ENCODE peak calls at places on chromosomes 2 and 18, in six cellular contexts. One of them, this sample, is unnamed.

GRCh38 chr2:46763861-46764260 is 151.7 kb downstream of the MCFD2 start:
- DNase-seq in fibroblast of lung: no peak
- DNase-seq in heart right ventricle: no peak
- DNase-seq in cardiac muscle cell: peak; percentile 49
- DNase-seq in astrocyte: no peak
- DNase-seq in naive thymus-derived CD4-positive, alpha-beta T cell: no peak
- DNase-seq in this sample: no peak

GRCh38 chr18:41849632-41850031 is 105.4 kb upstream of the PIK3C3 start:
- DNase-seq in astrocyte: no peak
- DNase-seq in fibroblast of lung: no peak
- DNase-seq in heart right ventricle: no peak
- DNase-seq in naive thymus-derived CD4-positive, alpha-beta T cell: no peak
- DNase-seq in cardiac muscle cell: no peak
- DNase-seq in this sample: no peak

GRCh38 chr2:27320958-27321543 is 1.8 kb downstream of the MPV17 start:
- DNase-seq in naive thymus-derived CD4-positive, alpha-beta T cell: no peak
- DNase-seq in astrocyte: peak; percentile 97
- DNase-seq in fibroblast of lung: peak; percentile 98
- DNase-seq in heart right ventricle: peak; percentile 63
- DNase-seq in cardiac muscle cell: peak; percentile 97
- DNase-seq in this sample: peak; percentile 75

GRCh38 chr2:101486258-101486701 is 11.4 kb upstream of the RFX8 start:
- DNase-seq in naive thymus-derived CD4-positive, alpha-beta T cell: no peak
- DNase-seq in astrocyte: no peak
- DNase-seq in fibroblast of lung: no peak
- DNase-seq in heart right ventricle: no peak
- DNase-seq in cardiac muscle cell: no peak
- DNase-seq in this sample: no peak

GRCh38 chr2:172560721-172561120 is 4.8 kb downstream of the PDK1 start:
- DNase-seq in astrocyte: no peak
- DNase-seq in heart right ventricle: no peak
- DNase-seq in cardiac muscle cell: no peak
- DNase-seq in naive thymus-derived CD4-positive, alpha-beta T cell: no peak
- DNase-seq in fibroblast of lung: no peak
- DNase-seq in this sample: no peak

GRCh38 chr2:108355907-108356734 is 21.6 kb upstream of the SULT1C4 start:
- DNase-seq in astrocyte: no peak
- DNase-seq in cardiac muscle cell: no peak
- DNase-seq in fibroblast of lung: no peak
- DNase-seq in heart right ventricle: no peak
- DNase-seq in naive thymus-derived CD4-positive, alpha-beta T cell: no peak
- DNase-seq in this sample: no peak

GRCh38 chr2:237177052-237177451 is 91.4 kb downstream of the COPS8 start:
- DNase-seq in fibroblast of lung: no peak
- DNase-seq in heart right ventricle: no peak
- DNase-seq in astrocyte: no peak
- DNase-seq in naive thymus-derived CD4-positive, alpha-beta T cell: no peak
- DNase-seq in cardiac muscle cell: no peak
- DNase-seq in this sample: no peak

GRCh38 chr2:129010262-129010661 is 691.6 kb upstream of the HS6ST1 start:
- DNase-seq in heart right ventricle: no peak
- DNase-seq in fibroblast of lung: no peak
- DNase-seq in cardiac muscle cell: no peak
- DNase-seq in naive thymus-derived CD4-positive, alpha-beta T cell: no peak
- DNase-seq in astrocyte: no peak
- DNase-seq in this sample: no peak

GRCh38 chr2:24926602-24927252 is 6.7 kb upstream of the ADCY3 start:
- DNase-seq in heart right ventricle: peak; percentile 63
- DNase-seq in astrocyte: no peak
- DNase-seq in naive thymus-derived CD4-positive, alpha-beta T cell: no peak
- DNase-seq in cardiac muscle cell: peak; percentile 57
- DNase-seq in fibroblast of lung: peak; percentile 21
- DNase-seq in this sample: no peak

GRCh38 chr2:226227341-226227740 is 572.3 kb downstream of the IRS1 start:
- DNase-seq in cardiac muscle cell: no peak
- DNase-seq in fibroblast of lung: no peak
- DNase-seq in naive thymus-derived CD4-positive, alpha-beta T cell: no peak
- DNase-seq in heart right ventricle: no peak
- DNase-seq in astrocyte: no peak
- DNase-seq in this sample: no peak

GRCh38 chr2:203470371-203470770 is 64.7 kb downstream of the RAPH1 start:
- DNase-seq in naive thymus-derived CD4-positive, alpha-beta T cell: no peak
- DNase-seq in heart right ventricle: no peak
- DNase-seq in astrocyte: no peak
- DNase-seq in fibroblast of lung: no peak
- DNase-seq in cardiac muscle cell: no peak
- DNase-seq in this sample: no peak

GRCh38 chr18:65527879-65528633 is 222.8 kb upstream of the CDH7 start:
- DNase-seq in astrocyte: no peak
- DNase-seq in cardiac muscle cell: no peak
- DNase-seq in fibroblast of lung: no peak
- DNase-seq in heart right ventricle: no peak
- DNase-seq in naive thymus-derived CD4-positive, alpha-beta T cell: no peak
- DNase-seq in this sample: no peak

GRCh38 chr2:222819722-222820333 is 41.0 kb upstream of the ACSL3 start:
- DNase-seq in heart right ventricle: no peak
- DNase-seq in cardiac muscle cell: peak; percentile 78
- DNase-seq in astrocyte: peak; percentile 71
- DNase-seq in fibroblast of lung: peak; percentile 78
- DNase-seq in naive thymus-derived CD4-positive, alpha-beta T cell: no peak
- DNase-seq in this sample: no peak

GRCh38 chr2:42722328-42723190 is 41.4 kb downstream of the OXER1 start:
- DNase-seq in heart right ventricle: no peak
- DNase-seq in fibroblast of lung: peak; percentile 95
- DNase-seq in cardiac muscle cell: peak; percentile 95
- DNase-seq in naive thymus-derived CD4-positive, alpha-beta T cell: peak; percentile 25
- DNase-seq in astrocyte: peak; percentile 93
- DNase-seq in this sample: no peak

GRCh38 chr2:72097276-72097675 is 50.4 kb downstream of the CYP26B1 start:
- DNase-seq in cardiac muscle cell: no peak
- DNase-seq in fibroblast of lung: no peak
- DNase-seq in naive thymus-derived CD4-positive, alpha-beta T cell: no peak
- DNase-seq in astrocyte: no peak
- DNase-seq in heart right ventricle: no peak
- DNase-seq in this sample: no peak

GRCh38 chr18:31129398-31130115 is 27.3 kb upstream of the DSC2 start:
- DNase-seq in astrocyte: no peak
- DNase-seq in fibroblast of lung: no peak
- DNase-seq in heart right ventricle: no peak
- DNase-seq in cardiac muscle cell: no peak
- DNase-seq in naive thymus-derived CD4-positive, alpha-beta T cell: no peak
- DNase-seq in this sample: no peak

GRCh38 chr2:67999332-67999731 is 63.5 kb downstream of the C1D start:
- DNase-seq in naive thymus-derived CD4-positive, alpha-beta T cell: no peak
- DNase-seq in cardiac muscle cell: no peak
- DNase-seq in fibroblast of lung: no peak
- DNase-seq in heart right ventricle: no peak
- DNase-seq in astrocyte: no peak
- DNase-seq in this sample: no peak

GRCh38 chr2:175926272-175926671 is 75.8 kb downstream of the LNPK start:
- DNase-seq in astrocyte: peak; percentile 60
- DNase-seq in heart right ventricle: no peak
- DNase-seq in naive thymus-derived CD4-positive, alpha-beta T cell: no peak
- DNase-seq in cardiac muscle cell: no peak
- DNase-seq in fibroblast of lung: peak; percentile 70
- DNase-seq in this sample: no peak

GRCh38 chr2:46569061-46569560 is 89.7 kb downstream of the TMEM247 start:
- DNase-seq in cardiac muscle cell: peak; percentile 38
- DNase-seq in naive thymus-derived CD4-positive, alpha-beta T cell: no peak
- DNase-seq in heart right ventricle: no peak
- DNase-seq in fibroblast of lung: peak; percentile 80
- DNase-seq in astrocyte: peak; percentile 77
- DNase-seq in this sample: peak; percentile 24

GRCh38 chr2:22673501-22673900 is 711.5 kb upstream of the KLHL29 start:
- DNase-seq in fibroblast of lung: no peak
- DNase-seq in naive thymus-derived CD4-positive, alpha-beta T cell: no peak
- DNase-seq in astrocyte: no peak
- DNase-seq in cardiac muscle cell: no peak
- DNase-seq in heart right ventricle: no peak
- DNase-seq in this sample: no peak

GRCh38 chr2:222828572-222828971 is 32.3 kb upstream of the ACSL3 start:
- DNase-seq in fibroblast of lung: no peak
- DNase-seq in heart right ventricle: no peak
- DNase-seq in naive thymus-derived CD4-positive, alpha-beta T cell: no peak
- DNase-seq in astrocyte: no peak
- DNase-seq in cardiac muscle cell: no peak
- DNase-seq in this sample: no peak

GRCh38 chr18:10122116-10122515 is 208.3 kb downstream of the VAPA start:
- DNase-seq in cardiac muscle cell: peak; percentile 86
- DNase-seq in heart right ventricle: no peak
- DNase-seq in naive thymus-derived CD4-positive, alpha-beta T cell: no peak
- DNase-seq in astrocyte: peak; percentile 92
- DNase-seq in fibroblast of lung: peak; percentile 90
- DNase-seq in this sample: peak; percentile 85

GRCh38 chr2:159125858-159126257 is 157.4 kb downstream of the TANC1 start:
- DNase-seq in cardiac muscle cell: no peak
- DNase-seq in astrocyte: no peak
- DNase-seq in heart right ventricle: no peak
- DNase-seq in naive thymus-derived CD4-positive, alpha-beta T cell: no peak
- DNase-seq in fibroblast of lung: no peak
- DNase-seq in this sample: no peak

GRCh38 chr2:190634381-190634780 is 14.5 kb upstream of the NAB1 start:
- DNase-seq in fibroblast of lung: no peak
- DNase-seq in astrocyte: peak; percentile 12
- DNase-seq in heart right ventricle: no peak
- DNase-seq in naive thymus-derived CD4-positive, alpha-beta T cell: no peak
- DNase-seq in cardiac muscle cell: peak; percentile 53
- DNase-seq in this sample: no peak

GRCh38 chr18:56373601-56374000 is 264.8 kb downstream of the TXNL1 start:
- DNase-seq in astrocyte: no peak
- DNase-seq in naive thymus-derived CD4-positive, alpha-beta T cell: no peak
- DNase-seq in cardiac muscle cell: no peak
- DNase-seq in fibroblast of lung: no peak
- DNase-seq in heart right ventricle: no peak
- DNase-seq in this sample: no peak

GRCh38 chr2:239742377-239742776 is 282.8 kb downstream of the NDUFA10 start:
- DNase-seq in astrocyte: no peak
- DNase-seq in fibroblast of lung: no peak
- DNase-seq in cardiac muscle cell: no peak
- DNase-seq in heart right ventricle: no peak
- DNase-seq in naive thymus-derived CD4-positive, alpha-beta T cell: no peak
- DNase-seq in this sample: no peak

GRCh38 chr18:58988595-58988994 is 123.9 kb downstream of the ZNF532 start:
- DNase-seq in heart right ventricle: no peak
- DNase-seq in naive thymus-derived CD4-positive, alpha-beta T cell: no peak
- DNase-seq in fibroblast of lung: peak; percentile 67
- DNase-seq in astrocyte: peak; percentile 53
- DNase-seq in cardiac muscle cell: peak; percentile 13
- DNase-seq in this sample: peak; percentile 43

GRCh38 chr2:100880730-100881129 is 60.8 kb downstream of the NPAS2 start:
- DNase-seq in cardiac muscle cell: peak; percentile 40
- DNase-seq in heart right ventricle: no peak
- DNase-seq in fibroblast of lung: no peak
- DNase-seq in astrocyte: no peak
- DNase-seq in naive thymus-derived CD4-positive, alpha-beta T cell: no peak
- DNase-seq in this sample: no peak

GRCh38 chr2:43569921-43570320 is 25.9 kb downstream of the THADA start:
- DNase-seq in naive thymus-derived CD4-positive, alpha-beta T cell: no peak
- DNase-seq in heart right ventricle: no peak
- DNase-seq in cardiac muscle cell: no peak
- DNase-seq in fibroblast of lung: no peak
- DNase-seq in astrocyte: no peak
- DNase-seq in this sample: no peak

GRCh38 chr2:44769349-44770005 is 172.0 kb upstream of the SIX3 start:
- DNase-seq in heart right ventricle: no peak
- DNase-seq in cardiac muscle cell: no peak
- DNase-seq in fibroblast of lung: no peak
- DNase-seq in naive thymus-derived CD4-positive, alpha-beta T cell: no peak
- DNase-seq in astrocyte: no peak
- DNase-seq in this sample: no peak
- H3K4me3 ChIP-seq in heart right ventricle: no peak overlapping the region
- H3K4me3 ChIP-seq in cardiac muscle cell: no peak overlapping the region
- H3K4me3 ChIP-seq in fibroblast of lung: no peak overlapping the region
- H3K4me3 ChIP-seq in naive thymus-derived CD4-positive, alpha-beta T cell: no peak overlapping the region
- H3K4me3 ChIP-seq in astrocyte: no peak overlapping the region
- H3K4me3 ChIP-seq in this sample: no peak overlapping the region

GRCh38 chr2:9552491-9553178 is 3.0 kb downstream of the ADAM17 start:
- DNase-seq in heart right ventricle: no peak
- DNase-seq in astrocyte: peak; percentile 74
- DNase-seq in naive thymus-derived CD4-positive, alpha-beta T cell: no peak
- DNase-seq in fibroblast of lung: peak; percentile 79
- DNase-seq in cardiac muscle cell: peak; percentile 89
- DNase-seq in this sample: no peak
- H3K4me1 ChIP-seq in heart right ventricle: peaks cover 82% of the 10 kb centered on the region
- H3K4me1 ChIP-seq in astrocyte: peaks cover 29% of the 10 kb centered on the region
- H3K4me1 ChIP-seq in naive thymus-derived CD4-positive, alpha-beta T cell: peaks cover 18% of the 10 kb centered on the region
- H3K4me1 ChIP-seq in fibroblast of lung: peaks cover 22% of the 10 kb centered on the region
- H3K4me1 ChIP-seq in cardiac muscle cell: peaks cover 14% of the 10 kb centered on the region
- H3K4me1 ChIP-seq in this sample: peaks cover 8% of the 10 kb centered on the region

DNA sequence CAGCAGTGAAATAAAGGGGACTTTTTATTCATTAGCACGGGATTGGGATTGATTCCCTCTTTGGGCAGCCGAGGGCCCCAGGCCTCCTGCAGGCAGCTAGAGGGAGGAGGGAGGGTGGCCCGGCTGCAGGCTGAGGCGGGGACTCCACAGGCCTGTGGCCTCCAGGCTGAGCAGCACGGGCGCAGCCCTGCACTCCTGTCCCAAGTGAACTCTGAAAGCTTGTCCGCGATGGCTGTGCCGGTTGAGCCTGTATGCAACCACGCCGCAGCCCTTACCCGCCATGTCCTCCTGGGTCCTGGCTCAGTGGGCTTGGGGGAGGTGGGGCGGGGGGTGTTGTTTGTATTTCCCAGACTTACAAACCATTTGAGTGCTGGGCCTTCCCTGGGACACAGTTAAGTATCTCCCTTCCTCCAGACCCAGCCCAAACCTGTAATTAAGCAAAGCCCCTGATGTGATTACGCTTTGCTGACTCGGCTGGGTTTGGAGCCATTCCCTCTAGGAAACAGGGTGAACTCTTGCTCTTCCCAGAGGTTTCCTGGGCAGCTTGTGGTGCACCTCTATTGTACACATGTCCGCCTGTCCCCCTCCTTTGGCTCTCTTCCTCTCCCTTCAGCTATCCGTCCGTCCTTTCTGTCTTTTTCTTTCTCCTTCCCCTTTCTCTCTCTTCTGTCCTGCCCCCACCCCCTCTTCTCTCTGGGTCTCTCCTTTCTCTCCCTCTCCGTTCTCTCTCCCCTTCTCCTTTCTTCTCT is 5.3 kb downstream of the GLI2 start:
- DNase-seq in heart right ventricle: no peak
- DNase-seq in fibroblast of lung: peak; percentile 55
- DNase-seq in astrocyte: no peak
- DNase-seq in cardiac muscle cell: peak; percentile 55
- DNase-seq in naive thymus-derived CD4-positive, alpha-beta T cell: peak; percentile 3
- DNase-seq in this sample: peak; percentile 71
- H3K27me3 ChIP-seq in heart right ventricle: peaks cover 86% of the 10 kb centered on the region
- H3K27me3 ChIP-seq in fibroblast of lung: no peaks in the 10 kb centered on the region
- H3K27me3 ChIP-seq in astrocyte: no peaks in the 10 kb centered on the region
- H3K27me3 ChIP-seq in cardiac muscle cell: no peaks in the 10 kb centered on the region
- H3K27me3 ChIP-seq in naive thymus-derived CD4-positive, alpha-beta T cell: no peaks in the 10 kb centered on the region
- H3K27me3 ChIP-seq in this sample: no peaks in the 10 kb centered on the region

DNA sequence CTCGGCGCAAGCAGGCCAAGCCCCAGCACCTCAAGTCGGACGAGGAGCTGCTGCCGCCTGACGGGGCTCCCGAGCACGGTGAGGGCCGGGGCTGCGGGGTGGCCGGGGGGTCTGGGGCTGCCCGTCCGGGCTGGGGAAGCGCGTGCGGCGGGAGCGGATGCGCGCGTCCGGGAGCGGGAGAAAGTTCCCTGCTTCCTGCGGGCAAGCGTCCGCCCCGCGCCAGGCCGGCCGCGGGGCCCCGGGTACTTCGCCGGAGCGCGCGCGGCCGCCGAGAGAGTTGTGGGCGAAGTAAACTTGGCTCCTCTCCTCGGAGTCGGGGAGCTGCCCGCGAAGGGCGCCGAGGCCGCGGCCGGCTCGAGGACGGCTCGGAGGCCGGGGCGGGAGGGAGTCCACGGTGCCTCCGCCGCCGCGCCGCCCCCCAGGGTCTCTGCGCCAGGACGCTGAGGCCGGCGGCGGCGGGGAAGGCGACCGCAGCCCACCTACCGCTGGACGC is 707 bp downstream of the SALL3 start:
- DNase-seq in astrocyte: no peak
- DNase-seq in cardiac muscle cell: peak; percentile 9
- DNase-seq in heart right ventricle: no peak
- DNase-seq in naive thymus-derived CD4-positive, alpha-beta T cell: no peak
- DNase-seq in fibroblast of lung: peak; percentile 42
- DNase-seq in this sample: no peak
- H3K4me3 ChIP-seq in astrocyte: peak overlapping the region; percentile 55
- H3K4me3 ChIP-seq in cardiac muscle cell: peak overlapping the region; percentile 51
- H3K4me3 ChIP-seq in heart right ventricle: no peak overlapping the region
- H3K4me3 ChIP-seq in naive thymus-derived CD4-positive, alpha-beta T cell: no peak overlapping the region
- H3K4me3 ChIP-seq in fibroblast of lung: no peak overlapping the region
- H3K4me3 ChIP-seq in this sample: no peak overlapping the region

This sample was measured in SJCRH30.